ENCODE peak calls at places on chromosomes 13 and 19, in five cellular contexts. One of them, this sample, is unnamed.
A peak's percentile ranks its signal among the peaks of the same experiment; 100 is the strongest.

GRCh38 chr13:113589251-113589960 is 4.9 kb downstream of the TFDP1 start:
- DNase-seq in HepG2: no peak
- DNase-seq in H7: peak; percentile 22
- DNase-seq in heart right ventricle: peak; percentile 20
- DNase-seq in uterus: peak; percentile 4
- DNase-seq in this sample: no peak

GRCh38 chr19:30681162-30681996 is 309.2 kb downstream of the ZNF536 start:
- DNase-seq in HepG2: no peak
- DNase-seq in H7: no peak
- DNase-seq in heart right ventricle: no peak
- DNase-seq in uterus: no peak
- DNase-seq in this sample: no peak

GRCh38 chr13:22801402-22802003 is 379.3 kb upstream of the SGCG start:
- DNase-seq in HepG2: peak; percentile 23
- DNase-seq in H7: no peak
- DNase-seq in heart right ventricle: no peak
- DNase-seq in uterus: no peak
- DNase-seq in this sample: no peak

GRCh38 chr13:97583884-97584497 is 150.0 kb downstream of the RAP2A start:
- DNase-seq in HepG2: peak; percentile 12
- DNase-seq in H7: no peak
- DNase-seq in heart right ventricle: no peak
- DNase-seq in uterus: no peak
- DNase-seq in this sample: no peak

GRCh38 chr19:46073268-46073922 is 32.6 kb upstream of the IGFL4 start:
- DNase-seq in HepG2: no peak
- DNase-seq in H7: no peak
- DNase-seq in heart right ventricle: no peak
- DNase-seq in uterus: no peak
- DNase-seq in this sample: no peak

GRCh38 chr13:71218960-71219359 is 648.0 kb downstream of the DACH1 start:
- DNase-seq in HepG2: peak; percentile 7
- DNase-seq in H7: peak; percentile 14
- DNase-seq in heart right ventricle: no peak
- DNase-seq in uterus: no peak
- DNase-seq in this sample: no peak

GRCh38 chr13:23752111-23753001 is 136.8 kb downstream of the MIPEP start:
- DNase-seq in HepG2: no peak
- DNase-seq in H7: no peak
- DNase-seq in heart right ventricle: no peak
- DNase-seq in uterus: no peak
- DNase-seq in this sample: no peak

GRCh38 chr13:50130686-50131051 is 115.4 kb downstream of the KCNRG start:
- DNase-seq in HepG2: no peak
- DNase-seq in H7: peak; percentile 69
- DNase-seq in heart right ventricle: peak; percentile 36
- DNase-seq in uterus: no peak
- DNase-seq in this sample: peak; percentile 67

GRCh38 chr13:47005761-47006414 is 109.0 kb upstream of the HTR2A start:
- DNase-seq in HepG2: no peak
- DNase-seq in H7: no peak
- DNase-seq in heart right ventricle: no peak
- DNase-seq in uterus: no peak
- DNase-seq in this sample: no peak

GRCh38 chr13:76038920-76039716 is 403.0 kb downstream of the LMO7 start:
- DNase-seq in HepG2: no peak
- DNase-seq in H7: peak; percentile 0
- DNase-seq in heart right ventricle: no peak
- DNase-seq in uterus: no peak
- DNase-seq in this sample: no peak

GRCh38 chr19:48632692-48633147 is 4.5 kb downstream of the DBP start:
- DNase-seq in HepG2: no peak
- DNase-seq in H7: no peak
- DNase-seq in heart right ventricle: no peak
- DNase-seq in uterus: no peak
- DNase-seq in this sample: no peak

GRCh38 chr19:28234637-28235036 is 978.3 kb downstream of the UQCRFS1 start:
- DNase-seq in HepG2: no peak
- DNase-seq in H7: no peak
- DNase-seq in heart right ventricle: peak; percentile 6
- DNase-seq in uterus: no peak
- DNase-seq in this sample: no peak

GRCh38 chr13:24539500-24540165 is 27.1 kb upstream of the PARP4 start:
- DNase-seq in HepG2: no peak
- DNase-seq in H7: no peak
- DNase-seq in heart right ventricle: no peak
- DNase-seq in uterus: no peak
- DNase-seq in this sample: no peak

GRCh38 chr19:42092350-42092749 is 16.4 kb downstream of the ZNF574 start:
- DNase-seq in HepG2: no peak
- DNase-seq in H7: peak; percentile 88
- DNase-seq in heart right ventricle: no peak
- DNase-seq in uterus: no peak
- DNase-seq in this sample: no peak

GRCh38 chr13:45541806-45542205 is 73.7 kb downstream of the ERICH6B start:
- DNase-seq in HepG2: no peak
- DNase-seq in H7: peak; percentile 56
- DNase-seq in heart right ventricle: no peak
- DNase-seq in uterus: no peak
- DNase-seq in this sample: no peak

GRCh38 chr19:10252707-10253106 is 693 bp downstream of the MRPL4 start:
- DNase-seq in HepG2: no peak
- DNase-seq in H7: no peak
- DNase-seq in heart right ventricle: no peak
- DNase-seq in uterus: no peak
- DNase-seq in this sample: no peak
- H3K27me3 ChIP-seq in HepG2: no peaks in the 10 kb centered on the region
- H3K27me3 ChIP-seq in H7: no peaks in the 10 kb centered on the region
- H3K27me3 ChIP-seq in heart right ventricle: no peaks in the 10 kb centered on the region
- H3K27me3 ChIP-seq in uterus: no peaks in the 10 kb centered on the region
- H3K27me3 ChIP-seq in this sample: no peaks in the 10 kb centered on the region

GRCh38 chr19:40567040-40567749 is 9.5 kb upstream of the SHKBP1 start:
- DNase-seq in HepG2: no peak
- DNase-seq in H7: peak; percentile 82
- DNase-seq in heart right ventricle: no peak
- DNase-seq in uterus: no peak
- DNase-seq in this sample: no peak
- H3K4me3 ChIP-seq in HepG2: no peak overlapping the region
- H3K4me3 ChIP-seq in H7: peak overlapping the region; percentile 34
- H3K4me3 ChIP-seq in heart right ventricle: peak overlapping the region; percentile 34
- H3K4me3 ChIP-seq in uterus: no peak overlapping the region
- H3K4me3 ChIP-seq in this sample: peak overlapping the region; percentile 58

GRCh38 chr13:94700536-94700935 is 11.8 kb downstream of the SOX21 start:
- DNase-seq in HepG2: no peak
- DNase-seq in H7: no peak
- DNase-seq in heart right ventricle: no peak
- DNase-seq in uterus: no peak
- DNase-seq in this sample: no peak
- H3K27me3 ChIP-seq in HepG2: peaks cover 59% of the 10 kb centered on the region
- H3K27me3 ChIP-seq in H7: peaks cover 65% of the 10 kb centered on the region
- H3K27me3 ChIP-seq in heart right ventricle: peaks cover 88% of the 10 kb centered on the region
- H3K27me3 ChIP-seq in uterus: no peaks in the 10 kb centered on the region
- H3K27me3 ChIP-seq in this sample: peaks cover 81% of the 10 kb centered on the region

GRCh38 chr13:69882451-69882850 is 225.2 kb upstream of the ATXN8OS start:
- DNase-seq in HepG2: no peak
- DNase-seq in H7: no peak
- DNase-seq in heart right ventricle: no peak
- DNase-seq in uterus: no peak
- DNase-seq in this sample: no peak
- H3K4me3 ChIP-seq in HepG2: no peak overlapping the region
- H3K4me3 ChIP-seq in H7: no peak overlapping the region
- H3K4me3 ChIP-seq in heart right ventricle: no peak overlapping the region
- H3K4me3 ChIP-seq in uterus: no peak overlapping the region
- H3K4me3 ChIP-seq in this sample: no peak overlapping the region

GRCh38 chr19:13600802-13601201 is 94.5 kb upstream of the CACNA1A start:
- DNase-seq in HepG2: no peak
- DNase-seq in H7: no peak
- DNase-seq in heart right ventricle: no peak
- DNase-seq in uterus: no peak
- DNase-seq in this sample: no peak
- H3K27me3 ChIP-seq in HepG2: peaks cover 10% of the 10 kb centered on the region
- H3K27me3 ChIP-seq in H7: no peaks in the 10 kb centered on the region
- H3K27me3 ChIP-seq in heart right ventricle: peaks cover 26% of the 10 kb centered on the region
- H3K27me3 ChIP-seq in uterus: no peaks in the 10 kb centered on the region
- H3K27me3 ChIP-seq in this sample: no peaks in the 10 kb centered on the region

GRCh38 chr13:111122056-111122455 is 6.9 kb downstream of the ARHGEF7 start:
- DNase-seq in HepG2: no peak
- DNase-seq in H7: peak; percentile 58
- DNase-seq in heart right ventricle: no peak
- DNase-seq in uterus: no peak
- DNase-seq in this sample: peak; percentile 83

GRCh38 chr13:111120422-111120821 is 5.3 kb downstream of the ARHGEF7 start:
- DNase-seq in HepG2: no peak
- DNase-seq in H7: no peak
- DNase-seq in heart right ventricle: no peak
- DNase-seq in uterus: no peak
- DNase-seq in this sample: no peak

GRCh38 chr13:111121421-111121820 is 6.3 kb downstream of the ARHGEF7 start:
- DNase-seq in HepG2: no peak
- DNase-seq in H7: no peak
- DNase-seq in heart right ventricle: no peak
- DNase-seq in uterus: no peak
- DNase-seq in this sample: no peak

GRCh38 chr13:111119966-111120365 is 4.9 kb downstream of the ARHGEF7 start:
- DNase-seq in HepG2: no peak
- DNase-seq in H7: peak; percentile 0
- DNase-seq in heart right ventricle: no peak
- DNase-seq in uterus: no peak
- DNase-seq in this sample: no peak

DNA sequence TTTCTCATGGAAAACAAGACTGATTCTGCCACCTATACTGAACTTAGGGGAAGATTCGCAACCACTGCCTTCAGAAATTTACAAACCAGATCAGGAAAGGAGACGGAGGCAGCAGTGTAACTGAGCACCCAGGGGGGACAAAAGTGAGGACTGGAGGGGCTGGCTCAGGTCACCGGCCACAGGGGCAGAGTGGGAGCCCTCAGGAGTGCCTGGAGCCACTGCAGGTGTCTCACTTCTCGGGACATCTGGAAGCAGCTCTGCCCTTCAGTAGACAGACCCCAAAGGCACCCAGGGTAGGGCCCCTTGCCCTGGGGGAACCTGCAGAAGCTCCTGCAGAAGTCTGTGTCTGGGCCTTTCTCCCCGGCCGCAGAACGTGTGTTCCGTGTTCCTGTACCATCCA is 5.8 kb downstream of the ARHGEF7 start:
- DNase-seq in HepG2: no peak
- DNase-seq in H7: no peak
- DNase-seq in heart right ventricle: no peak
- DNase-seq in uterus: no peak
- DNase-seq in this sample: no peak
- H3K4me3 ChIP-seq in HepG2: no peak overlapping the region
- H3K4me3 ChIP-seq in H7: no peak overlapping the region
- H3K4me3 ChIP-seq in heart right ventricle: no peak overlapping the region
- H3K4me3 ChIP-seq in uterus: no peak overlapping the region
- H3K4me3 ChIP-seq in this sample: no peak overlapping the region

GRCh38 chr19:50854636-50855410 is at the start of gene KLK3:
- DNase-seq in HepG2: no peak
- DNase-seq in H7: peak; percentile 19
- DNase-seq in heart right ventricle: no peak
- DNase-seq in uterus: no peak
- DNase-seq in this sample: no peak
- H3K27me3 ChIP-seq in HepG2: peaks cover 20% of the 10 kb centered on the region
- H3K27me3 ChIP-seq in H7: peaks cover 4% of the 10 kb centered on the region
- H3K27me3 ChIP-seq in heart right ventricle: peaks cover 61% of the 10 kb centered on the region
- H3K27me3 ChIP-seq in uterus: no peaks in the 10 kb centered on the region
- H3K27me3 ChIP-seq in this sample: peaks cover 10% of the 10 kb centered on the region

GRCh38 chr19:32673573-32673972 is 1.4 kb downstream of the ANKRD27 start:
- DNase-seq in HepG2: no peak
- DNase-seq in H7: no peak
- DNase-seq in heart right ventricle: no peak
- DNase-seq in uterus: no peak
- DNase-seq in this sample: peak; percentile 36
- H3K4me3 ChIP-seq in HepG2: peak overlapping the region; percentile 85
- H3K4me3 ChIP-seq in H7: no peak overlapping the region
- H3K4me3 ChIP-seq in heart right ventricle: peak overlapping the region; percentile 90
- H3K4me3 ChIP-seq in uterus: no peak overlapping the region
- H3K4me3 ChIP-seq in this sample: peak overlapping the region; percentile 99

This sample was measured in psoas muscle.